ENCODE peak calls at places on chromosomes 4 and X, in nine cellular contexts. N is spleen, A is SJSA1, Y is DND-41, R is pancreas, L is stomach, Z is SK-N-SH, C is fibroblast of lung, J is HepG2. O is an unnamed sample. For H3K36me3 and H3K9me3, the result is how much of the 10 kb centered on the place peaks cover.

GRCh38 chrX:119655125-119655524 is 37.8 kb downstream of the SEPTIN6 start:
- DNase-seq in N (no peak), A (peak), Y (no peak), R (no peak), L (no peak), Z (peak), C (peak), J (no peak), O (no peak)

GRCh38 chr4:138741778-138742377 is 273.7 kb upstream of the NOCT start:
- DNase-seq in N (no peak), A (no peak), Y (no peak), R (no peak), L (no peak), Z (no peak), C (no peak), J (no peak), O (no peak)

GRCh38 chrX:9048801-9049200 is 14.9 kb upstream of the FAM9B start:
- DNase-seq in N (no peak), A (no peak), Y (no peak), R (no peak), L (no peak), Z (no peak), C (peak), J (no peak), O (no peak)

GRCh38 chrX:23494741-23495140 is 160.1 kb downstream of the PTCHD1 start:
- DNase-seq in N (no peak), A (no peak), Y (no peak), R (no peak), L (no peak), Z (no peak), C (no peak), J (no peak), O (no peak)

GRCh38 chr4:42750091-42750490 is 93.2 kb upstream of the ATP8A1 start:
- DNase-seq in N (no peak), A (no peak), Y (no peak), R (no peak), L (no peak), Z (peak), C (no peak), J (no peak), O (peak)

GRCh38 chr4:71188197-71188625 is 150.6 kb upstream of the SLC4A4 start:
- DNase-seq in N (no peak), A (no peak), Y (peak), R (no peak), L (no peak), Z (no peak), C (no peak), J (no peak), O (no peak)

GRCh38 chrX:39577976-39578962 is 519.5 kb downstream of the BCOR start:
- DNase-seq in N (peak), A (peak), Y (peak), R (no peak), L (peak), Z (no peak), C (peak), J (no peak), O (no peak)

GRCh38 chr4:86831262-86832090 is 17.7 kb downstream of the SLC10A6 start:
- DNase-seq in N (no peak), A (peak), Y (no peak), R (no peak), L (no peak), Z (no peak), C (peak), J (peak), O (no peak)

GRCh38 chrX:38929966-38930421 is 128.7 kb downstream of the MID1IP1 start:
- DNase-seq in N (no peak), A (peak), Y (peak), R (no peak), L (no peak), Z (no peak), C (peak), J (no peak), O (no peak)

GRCh38 chr4:19497692-19498091 is 754.0 kb upstream of the SLIT2 start:
- DNase-seq in N (no peak), A (no peak), Y (no peak), R (no peak), L (no peak), Z (no peak), C (no peak), J (no peak), O (no peak)

GRCh38 chr4:99612704-99613103 is 38.1 kb downstream of the MTTP start:
- DNase-seq in N (no peak), A (no peak), Y (no peak), R (no peak), L (no peak), Z (no peak), C (no peak), J (no peak), O (no peak)

GRCh38 chr4:144583658-144584057 is 62.3 kb upstream of the HHIP start:
- DNase-seq in N (no peak), A (no peak), Y (no peak), R (no peak), L (no peak), Z (no peak), C (peak), J (no peak), O (no peak)

GRCh38 chr4:79982587-79983327 is 90.3 kb downstream of the ANTXR2 start:
- DNase-seq in N (no peak), A (no peak), Y (no peak), R (no peak), L (no peak), Z (no peak), C (no peak), J (no peak), O (no peak)

GRCh38 chr4:105074097-105074496 is 72.6 kb upstream of the TET2 start:
- DNase-seq in N (no peak), A (no peak), Y (no peak), R (no peak), L (no peak), Z (no peak), C (no peak), J (no peak), O (no peak)

GRCh38 chrX:68889244-68889643 is 60.4 kb downstream of the EFNB1 start:
- DNase-seq in N (no peak), A (no peak), Y (no peak), R (no peak), L (no peak), Z (no peak), C (no peak), J (no peak), O (no peak)

GRCh38 chr4:40897557-40898203 is 147.9 kb downstream of the NSUN7 start:
- DNase-seq in N (peak), A (peak), Y (peak), R (peak), L (peak), Z (peak), C (peak), J (peak), O (peak)

GRCh38 chrX:70196961-70197805 is 19.9 kb downstream of the DGAT2L6 start:
- DNase-seq in N (no peak), A (peak), Y (peak), R (no peak), L (peak), Z (peak), C (peak), J (peak), O (peak)

GRCh38 chr4:40953253-40954118 is 203.7 kb downstream of the NSUN7 start:
- DNase-seq in N (no peak), A (no peak), Y (no peak), R (no peak), L (no peak), Z (no peak), C (no peak), J (no peak), O (no peak)

GRCh38 chr4:103098746-103099421 is 750 bp downstream of the BDH2 start:
- DNase-seq in N (no peak), A (no peak), Y (no peak), R (no peak), L (no peak), Z (no peak), C (no peak), J (no peak), O (no peak)

GRCh38 chr4:2172161-2172560 is 69.8 kb downstream of the HAUS3 start:
- DNase-seq in N (no peak), A (no peak), Y (no peak), R (no peak), L (no peak), Z (no peak), C (no peak), J (no peak), O (no peak)

GRCh38 chr4:173332963-173333657 is 1.0 kb downstream of the HMGB2 start:
- DNase-seq in N (no peak), A (no peak), Y (no peak), R (no peak), L (no peak), Z (no peak), C (peak), J (no peak), O (no peak)

GRCh38 chr4:7392438-7393374 is 42.0 kb downstream of the PSAPL1 start:
- DNase-seq in N (peak), A (peak), Y (no peak), R (no peak), L (peak), Z (peak), C (peak), J (no peak), O (no peak)

GRCh38 chrX:5829060-5829459 is 399.6 kb downstream of the NLGN4X start:
- DNase-seq in N (no peak), A (no peak), Y (no peak), R (no peak), L (no peak), Z (no peak), C (no peak), J (no peak), O (no peak)

GRCh38 chrX:70613295-70613694 is 168.7 kb downstream of the DLG3 start:
- DNase-seq in N (no peak), A (peak), Y (no peak), R (no peak), L (no peak), Z (no peak), C (peak), J (no peak), O (no peak)

GRCh38 chr4:38994135-38994534 is 38.1 kb downstream of the TMEM156 start:
- DNase-seq in N (no peak), A (no peak), Y (no peak), R (no peak), L (no peak), Z (no peak), C (no peak), J (no peak), O (no peak)

GRCh38 chrX:20498851-20499635 is 232.3 kb upstream of the RPS6KA3 start:
- DNase-seq in N (no peak), A (no peak), Y (no peak), R (no peak), L (no peak), Z (no peak), C (peak), J (no peak), O (no peak)

GRCh38 chrX:9324676-9325075 is 140.2 kb upstream of the TBL1X start:
- DNase-seq in N (no peak), A (no peak), Y (no peak), R (no peak), L (no peak), Z (no peak), C (no peak), J (no peak), O (peak)

GRCh38 chr4:8414377-8414776 is 26.1 kb downstream of the ACOX3 start:
- DNase-seq in N (no peak), A (no peak), Y (peak), R (no peak), L (no peak), Z (no peak), C (no peak), J (no peak), O (no peak)

GRCh38 chr4:8410641-8411271 is 29.8 kb downstream of the ACOX3 start:
- DNase-seq in N (no peak), A (peak), Y (peak), R (no peak), L (peak), Z (peak), C (peak), J (peak), O (peak)

GRCh38 chr4:8410066-8410600 is 30.4 kb downstream of the ACOX3 start:
- DNase-seq in N (no peak), A (no peak), Y (no peak), R (no peak), L (no peak), Z (no peak), C (no peak), J (no peak), O (no peak)

GRCh38 chr4:8411351-8412180 is 29.0 kb downstream of the ACOX3 start:
- DNase-seq in N (no peak), A (no peak), Y (no peak), R (no peak), L (no peak), Z (no peak), C (no peak), J (no peak), O (no peak)

DNA sequence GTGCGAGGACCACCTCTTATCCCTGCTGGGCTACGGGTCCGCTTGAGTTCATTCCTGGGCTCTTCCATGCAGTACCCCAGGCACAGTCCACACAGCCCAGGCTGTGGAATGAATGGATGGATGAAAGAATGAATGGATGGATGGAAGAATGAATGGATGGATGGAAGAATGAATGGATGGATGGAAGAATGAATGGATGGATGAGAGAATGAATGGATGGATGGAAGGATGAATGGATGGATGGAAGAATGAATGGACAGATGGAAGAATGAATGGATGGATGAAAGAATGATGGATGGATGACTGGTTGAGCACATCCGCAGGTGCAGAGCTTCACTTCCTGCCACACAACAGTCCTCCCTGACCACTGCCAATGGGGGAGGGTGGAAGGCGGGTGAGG is 28.2 kb downstream of the ACOX3 start:
- DNase-seq in N (no peak), A (no peak), Y (no peak), R (no peak), L (no peak), Z (no peak), C (no peak), J (no peak), O (no peak)
- H3K36me3 ChIP-seq in N (half or more), A (under half), Y (under half), R (under half), L (under half), Z (under half), C (under half), J (under half), O (under half)

DNA sequence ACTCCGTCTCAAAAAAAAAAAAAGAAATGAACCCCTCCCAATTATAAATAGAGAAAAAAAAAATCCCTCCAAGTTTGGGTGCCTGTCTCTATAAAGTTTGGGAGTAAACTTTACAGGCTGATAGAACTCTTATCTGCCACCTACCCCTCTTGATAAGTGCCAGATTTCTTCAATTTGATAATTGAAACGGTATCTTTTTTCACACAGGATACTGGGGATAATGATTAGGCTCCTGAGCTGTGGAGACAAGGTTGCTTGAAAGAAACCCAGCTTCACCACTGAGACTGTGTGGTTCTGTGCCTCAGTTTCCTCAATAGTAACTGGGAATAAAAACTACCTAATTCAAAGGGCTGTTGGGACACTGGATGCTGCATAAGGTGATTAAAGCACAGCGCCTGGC is 606 bp downstream of the EFHC2 start:
- DNase-seq in N (no peak), A (no peak), Y (no peak), R (no peak), L (no peak), Z (no peak), C (no peak), J (no peak), O (no peak)
- H3K4me3 ChIP-seq in N (peak), A (no peak), Y (no peak), R (peak), L (peak), Z (no peak), C (no peak), J (no peak), O (no peak)

DNA sequence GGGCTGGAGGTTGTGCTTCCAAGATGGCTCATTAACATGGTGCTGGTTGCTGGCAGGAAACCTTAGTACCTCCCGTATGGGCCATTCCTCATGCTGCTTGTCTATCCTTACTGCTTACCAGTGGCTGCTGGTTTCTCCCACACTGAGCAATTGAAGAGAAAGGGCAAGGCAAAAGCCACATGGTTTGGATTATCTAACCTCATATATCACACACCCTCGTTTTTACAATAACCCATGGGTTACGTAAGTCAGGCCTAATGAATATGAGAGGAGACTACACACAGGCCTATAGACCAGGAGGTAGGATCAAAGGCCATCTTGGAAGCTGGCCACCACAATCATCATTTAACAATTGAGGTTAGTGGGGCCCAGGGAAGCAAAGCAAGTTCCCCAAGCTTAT is 141.8 kb upstream of the EDNRA start:
- DNase-seq in N (no peak), A (no peak), Y (no peak), R (no peak), L (no peak), Z (no peak), C (peak), J (no peak), O (no peak)
- H3K9me3 ChIP-seq in N (under half), A (under half), Y (under half), R (under half), L (under half), Z (under half), C (under half), J (under half), O (under half)

DNA sequence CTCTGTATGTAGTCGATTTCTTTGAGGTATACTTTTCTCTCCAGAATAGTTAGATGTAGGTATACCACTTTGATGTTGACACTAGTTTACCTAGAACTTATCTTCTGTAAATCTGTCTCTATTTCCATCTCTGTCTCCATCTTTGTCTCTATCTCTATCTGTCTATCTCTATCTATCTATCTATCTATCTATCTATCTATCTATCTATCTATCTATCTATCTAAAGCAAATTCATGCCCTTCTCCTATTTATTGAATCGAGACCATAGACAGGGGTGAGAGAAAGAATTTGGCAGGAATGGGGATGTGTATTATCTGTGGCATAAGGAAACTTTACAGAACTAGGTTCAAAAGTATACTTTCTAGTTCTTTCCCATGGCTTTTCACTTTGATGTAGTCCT is 21.4 kb downstream of the HPRT1 start:
- DNase-seq in N (no peak), A (no peak), Y (no peak), R (no peak), L (no peak), Z (no peak), C (no peak), J (no peak), O (no peak)
- H3K36me3 ChIP-seq in N (under half), A (under half), Y (under half), R (under half), L (under half), Z (under half), C (under half), J (under half), O (under half)

DNA sequence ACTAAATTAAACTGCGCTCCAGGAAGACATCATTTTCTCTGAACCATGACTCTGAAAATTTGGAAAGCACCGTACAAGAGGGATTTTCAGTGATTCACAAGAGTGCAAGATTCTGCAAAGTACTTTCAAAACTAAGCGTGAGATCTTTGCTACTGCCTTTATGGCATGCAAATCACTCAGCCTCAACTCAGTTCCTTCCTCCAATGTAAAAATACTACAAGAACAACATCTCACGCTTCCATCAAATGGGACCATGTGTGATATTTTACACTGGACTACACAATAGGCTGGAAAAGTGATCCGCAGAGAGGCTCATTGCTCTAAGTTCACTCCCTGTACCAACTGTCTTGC is 682 bp upstream of the IL15 start:
- DNase-seq in N (no peak), A (no peak), Y (no peak), R (no peak), L (no peak), Z (no peak), C (no peak), J (no peak), O (no peak)
- H3K4me3 ChIP-seq in N (peak), A (peak), Y (peak), R (peak), L (peak), Z (peak), C (peak), J (no peak), O (no peak)

DNA sequence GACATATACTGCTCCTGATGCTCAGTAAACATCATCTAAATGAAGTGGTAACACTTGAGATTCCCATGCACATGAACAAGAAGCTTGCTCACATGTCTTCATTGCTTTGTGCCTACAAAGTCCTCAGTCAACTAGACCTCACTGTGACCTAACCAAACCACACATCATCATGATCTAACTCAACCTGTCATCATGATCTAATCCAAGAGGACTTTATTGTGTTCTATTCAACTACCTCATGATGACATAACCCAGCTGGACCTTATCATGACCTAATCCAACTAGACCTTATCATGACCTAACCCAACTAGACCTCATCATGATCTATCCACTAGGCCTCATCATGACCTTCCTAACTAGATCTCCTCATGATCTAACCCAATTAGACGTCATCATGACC is 83.6 kb downstream of the DHRSX start:
- DNase-seq in N (no peak), A (no peak), Y (no peak), R (no peak), L (no peak), Z (no peak), C (peak), J (no peak), O (no peak)
- H3K9me3 ChIP-seq in N (under half), A (under half), Y (under half), R (under half), L (under half), Z (under half), C (under half), J (under half), O (under half)

GRCh38 chr4:10074767-10075105 is 41.9 kb downstream of the WDR1 start:
- DNase-seq in N (no peak), A (peak), Y (no peak), R (no peak), L (peak), Z (no peak), C (peak), J (no peak), O (no peak)

GRCh38 chr4:10074076-10074766 is 42.4 kb downstream of the WDR1 start:
- DNase-seq in N (no peak), A (no peak), Y (no peak), R (no peak), L (no peak), Z (no peak), C (no peak), J (no peak), O (no peak)

GRCh38 chr4:10069065-10069626 is 47.5 kb downstream of the WDR1 start:
- DNase-seq in N (no peak), A (no peak), Y (no peak), R (no peak), L (no peak), Z (no peak), C (no peak), J (no peak), O (no peak)

GRCh38 chr4:10075158-10075863 is 41.3 kb downstream of the WDR1 start:
- DNase-seq in N (no peak), A (no peak), Y (no peak), R (no peak), L (peak), Z (no peak), C (no peak), J (no peak), O (no peak)

GRCh38 chr4:10072420-10073017 is 44.1 kb downstream of the WDR1 start:
- DNase-seq in N (no peak), A (no peak), Y (no peak), R (no peak), L (no peak), Z (no peak), C (no peak), J (no peak), O (no peak)
- H3K36me3 ChIP-seq in N (half or more), A (under half), Y (under half), R (under half), L (under half), Z (under half), C (under half), J (under half), O (under half)